ENCODE peak calls at places on chromosomes 2 and 18, in four cellular contexts. E is GM12878, T is HepG2, B is H1. C is an unnamed sample.

GRCh38 chr18:48563027-48563426 is 24.2 kb downstream of the CTIF start:
- DNase-seq in T (no peak), E (no peak), B (no peak), C (peak; percentile 26)

GRCh38 chr2:148745151-148745851 is 100.8 kb downstream of the EPC2 start:
- DNase-seq in E (no peak), B (no peak), T (no peak), C (no peak)

GRCh38 chr2:207487650-207488315 is 42.0 kb upstream of the CREB1 start:
- DNase-seq in B (no peak), E (no peak), T (no peak), C (no peak)

GRCh38 chr18:46408334-46408987 is 248.6 kb downstream of the LOXHD1 start:
- DNase-seq in E (no peak), B (no peak), T (peak; percentile 10), C (peak; percentile 49)

GRCh38 chr2:158817596-158817995 is 22.5 kb downstream of the DAPL1 start:
- DNase-seq in E (no peak), B (no peak), T (no peak), C (no peak)

GRCh38 chr2:126880262-126880800 is 18.4 kb upstream of the TEX51 start:
- DNase-seq in T (no peak), E (no peak), B (no peak), C (no peak)

GRCh38 chr2:9752441-9753275 is 90.6 kb upstream of the TAF1B start:
- DNase-seq in B (no peak), T (peak; percentile 23), E (no peak), C (peak; percentile 64)

GRCh38 chr2:216275890-216276289 is 96.4 kb downstream of the MARCHF4 start:
- DNase-seq in E (no peak), B (no peak), T (no peak), C (no peak)

GRCh38 chr2:67476808-67477790 is 80.0 kb downstream of the ETAA1 start:
- DNase-seq in B (no peak), T (peak; percentile 32), E (no peak), C (peak; percentile 14)

GRCh38 chr18:48342125-48342524 is 67.1 kb downstream of the ZBTB7C start:
- DNase-seq in T (no peak), B (no peak), E (no peak), C (no peak)

GRCh38 chr2:235616846-235617245 is 123.0 kb downstream of the AGAP1 start:
- DNase-seq in E (no peak), T (no peak), B (no peak), C (no peak)

GRCh38 chr2:174597347-174598047 is at the start of gene WIPF1:
- DNase-seq in T (no peak), B (no peak), E (peak; percentile 93), C (no peak)

GRCh38 chr2:168920504-168921157 is 19.5 kb downstream of the G6PC2 start:
- DNase-seq in T (peak; percentile 34), B (no peak), E (no peak), C (peak; percentile 38)

GRCh38 chr2:29159125-29159524 is 43.9 kb downstream of the CLIP4 start:
- DNase-seq in T (no peak), E (no peak), B (no peak), C (no peak)

GRCh38 chr2:127157651-127158460 is 50.9 kb upstream of the BIN1 start:
- DNase-seq in T (peak; percentile 20), B (peak; percentile 57), E (no peak), C (peak; percentile 41)

GRCh38 chr2:237307495-237307894 is 106.5 kb downstream of the COL6A3 start:
- DNase-seq in B (no peak), T (no peak), E (no peak), C (no peak)

GRCh38 chr2:219223831-219224610 is 5.3 kb upstream of the ABCB6 start:
- DNase-seq in B (no peak), E (no peak), T (no peak), C (no peak)

GRCh38 chr2:46555011-46555410 is 75.6 kb downstream of the TMEM247 start:
- DNase-seq in T (no peak), B (no peak), E (no peak), C (no peak)

GRCh38 chr18:36706313-36706881 is 122.4 kb downstream of the TPGS2 start:
- DNase-seq in E (no peak), T (no peak), B (no peak), C (no peak)

GRCh38 chr18:68608861-68609465 is 105.9 kb downstream of the TMX3 start:
- DNase-seq in B (no peak), T (no peak), E (no peak), C (no peak)

GRCh38 chr2:232376713-232377112 is 1.8 kb upstream of the ALPP start:
- DNase-seq in B (no peak), T (no peak), E (no peak), C (no peak)

GRCh38 chr2:28327963-28328922 is 64.4 kb upstream of the FOSL2 start:
- DNase-seq in B (no peak), E (no peak), T (no peak), C (no peak)

GRCh38 chr2:69241039-69241586 is 145.9 kb downstream of the GFPT1 start:
- DNase-seq in T (no peak), B (no peak), E (no peak), C (no peak)

GRCh38 chr2:169965495-169965894 is 138.2 kb downstream of the UBR3 start:
- DNase-seq in T (no peak), E (no peak), B (no peak), C (no peak)

GRCh38 chr2:182924311-182924710 is 57.9 kb upstream of the FRZB start:
- DNase-seq in T (no peak), B (no peak), E (no peak), C (no peak)

GRCh38 chr2:6773007-6773693 is 92.6 kb downstream of the CMPK2 start:
- DNase-seq in E (no peak), B (peak; percentile 59), T (peak; percentile 21), C (peak; percentile 63)

GRCh38 chr2:75276093-75277055 is 77.1 kb upstream of the TACR1 start:
- DNase-seq in B (peak; percentile 2), T (peak; percentile 11), E (no peak), C (no peak)

GRCh38 chr2:173400760-173401159 is 46.1 kb downstream of the CDCA7 start:
- DNase-seq in B (no peak), T (peak; percentile 31), E (no peak), C (peak; percentile 49)

GRCh38 chr2:169757778-169758177 is 24.1 kb downstream of the KLHL23 start:
- DNase-seq in B (no peak), T (no peak), E (no peak), C (no peak)

GRCh38 chr2:83916559-83916958 is 542.5 kb downstream of the SUCLG1 start:
- DNase-seq in B (no peak), E (no peak), T (no peak), C (no peak)

GRCh38 chr2:100948965-100949364 is 53.1 kb upstream of the RPL31 start:
- DNase-seq in T (no peak), E (no peak), B (no peak), C (no peak)

GRCh38 chr2:32825291-32825712 is 121.5 kb upstream of the LTBP1 start:
- DNase-seq in T (no peak), E (no peak), B (no peak), C (no peak)

GRCh38 chr2:112031916-112032582 is 23.0 kb upstream of the TMEM87B start:
- DNase-seq in B (no peak), E (no peak), T (no peak), C (no peak)

GRCh38 chr2:239148495-239149200 is 252.2 kb downstream of the HDAC4 start:
- DNase-seq in B (no peak), T (no peak), E (no peak), C (no peak)

GRCh38 chr18:63949068-63949737 is at the start of gene HMSD:
- DNase-seq in B (peak; percentile 54), T (no peak), E (peak; percentile 57), C (peak; percentile 8)

GRCh38 chr2:235521844-235522243 is 28.0 kb downstream of the AGAP1 start:
- DNase-seq in B (no peak), E (no peak), T (no peak), C (no peak)

GRCh38 chr18:79853303-79853992 is 55.7 kb downstream of the KCNG2 start:
- DNase-seq in T (no peak), E (no peak), B (no peak), C (no peak)

GRCh38 chr18:79853993-79854364 is 56.2 kb downstream of the KCNG2 start:
- DNase-seq in B (no peak), E (no peak), T (no peak), C (no peak)

GRCh38 chr18:79851489-79851888 is 53.8 kb downstream of the KCNG2 start:
- DNase-seq in B (no peak), E (no peak), T (no peak), C (no peak)

GRCh38 chr18:79851981-79852380 is 54.2 kb downstream of the KCNG2 start:
- DNase-seq in B (no peak), T (no peak), E (no peak), C (no peak)

DNA sequence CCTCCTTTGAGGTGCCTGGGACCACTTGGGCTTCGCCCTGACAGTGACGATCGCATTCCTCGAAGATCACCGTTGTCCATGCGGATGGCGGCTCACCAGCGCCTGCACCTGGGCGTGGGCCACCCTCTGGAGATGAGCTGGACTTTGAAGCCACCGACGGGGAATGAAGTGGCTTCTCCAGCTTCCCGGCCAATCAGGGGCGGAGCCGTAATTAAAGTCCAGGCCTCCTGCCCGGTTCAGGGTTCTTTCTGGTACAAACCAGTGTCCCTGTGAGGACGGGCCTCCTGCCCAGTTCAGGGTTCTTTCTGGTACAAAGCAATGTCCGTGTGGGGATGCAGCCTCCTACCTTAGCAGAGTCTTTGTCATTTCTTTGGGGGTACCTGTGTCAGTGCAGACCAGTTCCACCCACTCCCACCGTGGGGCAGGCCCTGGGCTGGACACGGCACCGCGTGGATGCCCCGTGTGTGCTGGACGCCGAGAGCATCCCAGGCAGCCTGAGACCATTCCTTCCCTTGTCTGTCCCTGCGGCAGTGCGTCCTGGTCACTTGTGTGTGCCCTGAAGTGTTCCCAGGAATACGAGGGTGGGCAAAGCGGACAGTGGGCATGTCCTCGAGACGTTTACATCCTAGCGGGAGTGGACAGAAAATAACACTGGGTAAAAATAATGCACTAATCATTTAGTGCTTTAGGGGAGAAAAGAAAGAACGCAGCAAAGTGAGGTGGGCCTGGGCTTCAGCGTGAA is 55.0 kb downstream of the KCNG2 start:
- DNase-seq in E (no peak), T (peak; percentile 35), B (no peak), C (no peak)
- TF ChIP-seq KDM1A in E (no peak), T (no peak), B (no peak), C (no peak)

GRCh38 chr2:176639016-176639343 is 369.7 kb downstream of the MTX2 start:
- DNase-seq in T (no peak), E (no peak), B (no peak), C (no peak)

GRCh38 chr2:176637497-176638166 is 368.4 kb downstream of the MTX2 start:
- DNase-seq in T (no peak), B (no peak), E (no peak), C (no peak)

GRCh38 chr2:176636376-176636775 is 367.1 kb downstream of the MTX2 start:
- DNase-seq in B (no peak), T (no peak), E (no peak), C (no peak)

GRCh38 chr2:176637134-176637496 is 367.9 kb downstream of the MTX2 start:
- DNase-seq in E (no peak), B (no peak), T (no peak), C (no peak)

GRCh38 chr2:176638167-176639015 is 369.1 kb downstream of the MTX2 start:
- DNase-seq in T (peak; percentile 15), B (no peak), E (no peak), C (peak; percentile 64)
- TF ChIP-seq SP1 in T (no peak), B (no peak), E (no peak), C (no peak)

GRCh38 chr2:150876201-150877085 is 385.2 kb downstream of the RBM43 start:
- DNase-seq in E (no peak), B (no peak), T (no peak), C (no peak)
- TF ChIP-seq KDM1A in E (no peak), B (no peak), T (no peak), C (no peak)

GRCh38 chr2:96663177-96663576 is 20.6 kb downstream of the FER1L5 start:
- DNase-seq in T (no peak), B (no peak), E (no peak), C (no peak)
- TF ChIP-seq SP1 in T (no peak), B (no peak), E (no peak), C (no peak)

C was measured in K562.